ENCODE peak calls at places on chromosomes 16 and 17, in ten cellular contexts. One of them, this sample, is unnamed.
A peak's percentile ranks its signal among the peaks of the same experiment; 100 is the strongest.

GRCh38 chr17:55122114-55122513 is 142.6 kb upstream of the HLF start:
- DNase-seq in H1: no peak
- DNase-seq in GM23338: no peak
- DNase-seq in prostate gland: no peak
- DNase-seq in transverse colon: no peak
- DNase-seq in GM12878: no peak
- DNase-seq in stomach: no peak
- DNase-seq in Panc1: no peak
- DNase-seq in breast epithelium: no peak
- DNase-seq in esophagus muscularis mucosa: no peak
- DNase-seq in this sample: no peak

GRCh38 chr17:74150428-74151025 is 53.0 kb upstream of the RPL38 start:
- DNase-seq in H1: peak; percentile 45
- DNase-seq in GM23338: no peak
- DNase-seq in prostate gland: no peak
- DNase-seq in transverse colon: no peak
- DNase-seq in GM12878: no peak
- DNase-seq in stomach: no peak
- DNase-seq in Panc1: no peak
- DNase-seq in breast epithelium: no peak
- DNase-seq in esophagus muscularis mucosa: peak; percentile 82
- DNase-seq in this sample: peak; percentile 53

GRCh38 chr17:81489012-81489968 is 23.3 kb downstream of the ACTG1 start:
- DNase-seq in H1: no peak
- DNase-seq in GM23338: peak; percentile 68
- DNase-seq in prostate gland: no peak
- DNase-seq in transverse colon: no peak
- DNase-seq in GM12878: no peak
- DNase-seq in stomach: no peak
- DNase-seq in Panc1: no peak
- DNase-seq in breast epithelium: no peak
- DNase-seq in esophagus muscularis mucosa: no peak
- DNase-seq in this sample: no peak

GRCh38 chr17:49832840-49833599 is 14.8 kb downstream of the TAC4 start:
- DNase-seq in H1: no peak
- DNase-seq in GM23338: no peak
- DNase-seq in prostate gland: no peak
- DNase-seq in transverse colon: no peak
- DNase-seq in GM12878: no peak
- DNase-seq in stomach: no peak
- DNase-seq in Panc1: no peak
- DNase-seq in breast epithelium: no peak
- DNase-seq in esophagus muscularis mucosa: no peak
- DNase-seq in this sample: no peak

GRCh38 chr17:79797492-79798295 is 817 bp upstream of the CBX8 start:
- DNase-seq in H1: peak; percentile 65
- DNase-seq in GM23338: no peak
- DNase-seq in prostate gland: no peak
- DNase-seq in transverse colon: no peak
- DNase-seq in GM12878: no peak
- DNase-seq in stomach: no peak
- DNase-seq in Panc1: no peak
- DNase-seq in breast epithelium: no peak
- DNase-seq in esophagus muscularis mucosa: no peak
- DNase-seq in this sample: no peak

GRCh38 chr17:27535178-27535928 is 79.1 kb downstream of the KSR1 start:
- DNase-seq in H1: no peak
- DNase-seq in GM23338: no peak
- DNase-seq in prostate gland: no peak
- DNase-seq in transverse colon: peak; percentile 39
- DNase-seq in GM12878: no peak
- DNase-seq in stomach: no peak
- DNase-seq in Panc1: no peak
- DNase-seq in breast epithelium: no peak
- DNase-seq in esophagus muscularis mucosa: no peak
- DNase-seq in this sample: no peak

GRCh38 chr17:9677411-9677810 is 32.1 kb downstream of the USP43 start:
- DNase-seq in H1: no peak
- DNase-seq in GM23338: no peak
- DNase-seq in prostate gland: no peak
- DNase-seq in transverse colon: no peak
- DNase-seq in GM12878: no peak
- DNase-seq in stomach: no peak
- DNase-seq in Panc1: no peak
- DNase-seq in breast epithelium: no peak
- DNase-seq in esophagus muscularis mucosa: no peak
- DNase-seq in this sample: no peak

GRCh38 chr17:39062846-39063680 is 88.4 kb downstream of the PLXDC1 start:
- DNase-seq in H1: no peak
- DNase-seq in GM23338: peak; percentile 17
- DNase-seq in prostate gland: peak; percentile 13
- DNase-seq in transverse colon: no peak
- DNase-seq in GM12878: no peak
- DNase-seq in stomach: no peak
- DNase-seq in Panc1: no peak
- DNase-seq in breast epithelium: no peak
- DNase-seq in esophagus muscularis mucosa: no peak
- DNase-seq in this sample: no peak

GRCh38 chr17:5694507-5694906 is 110.2 kb upstream of the NLRP1 start:
- DNase-seq in H1: peak; percentile 57
- DNase-seq in GM23338: peak; percentile 66
- DNase-seq in prostate gland: no peak
- DNase-seq in transverse colon: no peak
- DNase-seq in GM12878: no peak
- DNase-seq in stomach: no peak
- DNase-seq in Panc1: no peak
- DNase-seq in breast epithelium: no peak
- DNase-seq in esophagus muscularis mucosa: no peak
- DNase-seq in this sample: no peak

GRCh38 chr17:17841620-17842025 is 4.8 kb upstream of the SREBF1 start:
- DNase-seq in H1: no peak
- DNase-seq in GM23338: no peak
- DNase-seq in prostate gland: peak; percentile 55
- DNase-seq in transverse colon: no peak
- DNase-seq in GM12878: no peak
- DNase-seq in stomach: peak; percentile 57
- DNase-seq in Panc1: no peak
- DNase-seq in breast epithelium: no peak
- DNase-seq in esophagus muscularis mucosa: no peak
- DNase-seq in this sample: no peak

GRCh38 chr17:45974916-45975630 is 24.0 kb upstream of the STH start:
- DNase-seq in H1: no peak
- DNase-seq in GM23338: no peak
- DNase-seq in prostate gland: no peak
- DNase-seq in transverse colon: no peak
- DNase-seq in GM12878: no peak
- DNase-seq in stomach: no peak
- DNase-seq in Panc1: no peak
- DNase-seq in breast epithelium: no peak
- DNase-seq in esophagus muscularis mucosa: no peak
- DNase-seq in this sample: no peak

GRCh38 chr16:55944377-55944802 is 69.2 kb upstream of the CES5A start:
- DNase-seq in H1: peak; percentile 89
- DNase-seq in GM23338: peak; percentile 83
- DNase-seq in prostate gland: peak; percentile 25
- DNase-seq in transverse colon: peak; percentile 61
- DNase-seq in GM12878: no peak
- DNase-seq in stomach: peak; percentile 54
- DNase-seq in Panc1: peak; percentile 50
- DNase-seq in breast epithelium: peak; percentile 58
- DNase-seq in esophagus muscularis mucosa: peak; percentile 93
- DNase-seq in this sample: peak; percentile 72
- TF ChIP-seq POLR2AphosphoS5 in H1: no peak
- TF ChIP-seq POLR2AphosphoS5 in GM23338: no peak
- TF ChIP-seq POLR2AphosphoS5 in prostate gland: no peak
- TF ChIP-seq POLR2AphosphoS5 in transverse colon: no peak
- TF ChIP-seq POLR2AphosphoS5 in GM12878: no peak
- TF ChIP-seq POLR2AphosphoS5 in stomach: no peak
- TF ChIP-seq POLR2AphosphoS5 in Panc1: no peak
- TF ChIP-seq POLR2AphosphoS5 in breast epithelium: no peak
- TF ChIP-seq POLR2AphosphoS5 in esophagus muscularis mucosa: peak; percentile 51
- TF ChIP-seq POLR2AphosphoS5 in this sample: no peak

DNA sequence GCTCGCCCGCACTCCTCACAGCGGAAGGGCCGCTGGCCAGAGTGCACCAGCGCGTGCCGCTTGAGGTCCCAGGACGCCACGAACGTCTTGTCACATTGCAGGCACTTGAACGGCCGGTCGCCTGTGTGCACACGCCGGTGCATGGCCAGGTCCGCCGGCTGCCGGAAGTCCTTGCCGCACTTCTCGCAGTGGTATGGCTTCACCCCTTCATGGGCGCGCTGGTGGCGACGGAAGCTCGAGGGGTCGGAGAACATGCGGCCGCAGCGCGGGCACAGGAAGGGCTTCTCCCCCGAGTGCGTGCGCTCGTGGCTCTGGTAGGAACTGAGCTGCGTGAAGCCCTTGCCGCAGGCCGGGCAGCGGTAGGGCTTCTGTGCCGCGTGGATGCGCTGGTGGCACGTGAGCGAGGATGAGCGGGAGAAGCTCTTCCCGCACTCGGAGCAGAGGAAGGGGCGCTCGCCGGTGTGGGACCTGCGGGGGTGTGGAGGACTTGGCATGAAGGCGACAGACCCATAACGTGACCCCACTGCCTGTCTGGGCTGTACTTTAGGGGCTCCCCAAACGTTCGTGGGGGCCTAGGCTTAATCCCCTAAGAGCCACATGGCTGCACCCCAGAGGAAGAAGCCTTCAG is 12.1 kb downstream of the ZNF668 start:
- DNase-seq in H1: no peak
- DNase-seq in GM23338: no peak
- DNase-seq in prostate gland: no peak
- DNase-seq in transverse colon: no peak
- DNase-seq in GM12878: no peak
- DNase-seq in stomach: no peak
- DNase-seq in Panc1: no peak
- DNase-seq in breast epithelium: no peak
- DNase-seq in esophagus muscularis mucosa: no peak
- DNase-seq in this sample: no peak
- H3K4me1 ChIP-seq in H1: no peaks in the 10 kb centered on the region
- H3K4me1 ChIP-seq in GM23338: no peaks in the 10 kb centered on the region
- H3K4me1 ChIP-seq in prostate gland: no peaks in the 10 kb centered on the region
- H3K4me1 ChIP-seq in transverse colon: no peaks in the 10 kb centered on the region
- H3K4me1 ChIP-seq in GM12878: no peaks in the 10 kb centered on the region
- H3K4me1 ChIP-seq in stomach: peaks cover 17% of the 10 kb centered on the region
- H3K4me1 ChIP-seq in Panc1: no peaks in the 10 kb centered on the region
- H3K4me1 ChIP-seq in breast epithelium: no peaks in the 10 kb centered on the region
- H3K4me1 ChIP-seq in esophagus muscularis mucosa: peaks cover 13% of the 10 kb centered on the region
- H3K4me1 ChIP-seq in this sample: peaks cover 16% of the 10 kb centered on the region

GRCh38 chr17:42895185-42895555 is 5.4 kb upstream of the G6PC1 start:
- DNase-seq in H1: no peak
- DNase-seq in GM23338: no peak
- DNase-seq in prostate gland: peak; percentile 15
- DNase-seq in transverse colon: peak; percentile 52
- DNase-seq in GM12878: no peak
- DNase-seq in stomach: peak; percentile 72
- DNase-seq in Panc1: peak; percentile 10
- DNase-seq in breast epithelium: no peak
- DNase-seq in esophagus muscularis mucosa: peak; percentile 93
- DNase-seq in this sample: peak; percentile 69
- TF ChIP-seq POLR2AphosphoS5 in H1: no peak
- TF ChIP-seq POLR2AphosphoS5 in GM23338: no peak
- TF ChIP-seq POLR2AphosphoS5 in prostate gland: peak; percentile 56
- TF ChIP-seq POLR2AphosphoS5 in transverse colon: no peak
- TF ChIP-seq POLR2AphosphoS5 in GM12878: no peak
- TF ChIP-seq POLR2AphosphoS5 in stomach: peak; percentile 35
- TF ChIP-seq POLR2AphosphoS5 in Panc1: no peak
- TF ChIP-seq POLR2AphosphoS5 in breast epithelium: no peak
- TF ChIP-seq POLR2AphosphoS5 in esophagus muscularis mucosa: peak; percentile 72
- TF ChIP-seq POLR2AphosphoS5 in this sample: no peak

GRCh38 chr17:35788504-35788998 is 6.9 kb downstream of the MMP28 start:
- DNase-seq in H1: no peak
- DNase-seq in GM23338: no peak
- DNase-seq in prostate gland: no peak
- DNase-seq in transverse colon: no peak
- DNase-seq in GM12878: no peak
- DNase-seq in stomach: no peak
- DNase-seq in Panc1: no peak
- DNase-seq in breast epithelium: no peak
- DNase-seq in esophagus muscularis mucosa: no peak
- DNase-seq in this sample: peak; percentile 43

GRCh38 chr17:35793257-35793656 is 2.2 kb downstream of the MMP28 start:
- DNase-seq in H1: no peak
- DNase-seq in GM23338: no peak
- DNase-seq in prostate gland: no peak
- DNase-seq in transverse colon: no peak
- DNase-seq in GM12878: no peak
- DNase-seq in stomach: no peak
- DNase-seq in Panc1: no peak
- DNase-seq in breast epithelium: no peak
- DNase-seq in esophagus muscularis mucosa: no peak
- DNase-seq in this sample: no peak

GRCh38 chr17:35789044-35789443 is 6.4 kb downstream of the MMP28 start:
- DNase-seq in H1: no peak
- DNase-seq in GM23338: no peak
- DNase-seq in prostate gland: no peak
- DNase-seq in transverse colon: no peak
- DNase-seq in GM12878: no peak
- DNase-seq in stomach: no peak
- DNase-seq in Panc1: no peak
- DNase-seq in breast epithelium: no peak
- DNase-seq in esophagus muscularis mucosa: no peak
- DNase-seq in this sample: peak; percentile 26

GRCh38 chr17:35791681-35792350 is 3.6 kb downstream of the MMP28 start:
- DNase-seq in H1: no peak
- DNase-seq in GM23338: no peak
- DNase-seq in prostate gland: no peak
- DNase-seq in transverse colon: no peak
- DNase-seq in GM12878: no peak
- DNase-seq in stomach: no peak
- DNase-seq in Panc1: no peak
- DNase-seq in breast epithelium: no peak
- DNase-seq in esophagus muscularis mucosa: no peak
- DNase-seq in this sample: no peak

DNA sequence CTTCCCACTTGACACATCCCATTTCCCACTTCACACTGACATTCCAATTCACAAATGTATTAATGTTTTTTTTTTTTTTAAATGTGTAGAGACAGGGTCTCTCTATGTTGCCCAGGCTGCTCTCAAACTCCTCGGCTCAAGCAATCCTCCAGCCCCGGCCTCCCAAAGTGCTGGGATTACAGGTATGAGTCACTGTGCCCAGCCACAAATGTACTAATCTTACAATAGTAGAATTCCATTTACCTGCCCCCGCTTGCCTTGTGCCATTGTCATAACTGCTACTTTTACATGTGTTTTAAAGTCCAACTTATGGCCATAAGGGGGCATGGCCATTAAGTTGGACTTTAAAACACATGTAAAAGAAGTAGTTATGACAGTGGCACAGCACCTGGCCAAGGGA is 4.6 kb downstream of the MMP28 start:
- DNase-seq in H1: no peak
- DNase-seq in GM23338: no peak
- DNase-seq in prostate gland: no peak
- DNase-seq in transverse colon: no peak
- DNase-seq in GM12878: no peak
- DNase-seq in stomach: no peak
- DNase-seq in Panc1: no peak
- DNase-seq in breast epithelium: no peak
- DNase-seq in esophagus muscularis mucosa: no peak
- DNase-seq in this sample: no peak
- H3K4me1 ChIP-seq in H1: peaks cover 5% of the 10 kb centered on the region
- H3K4me1 ChIP-seq in GM23338: peaks cover 5% of the 10 kb centered on the region
- H3K4me1 ChIP-seq in prostate gland: no peaks in the 10 kb centered on the region
- H3K4me1 ChIP-seq in transverse colon: peaks cover 68% of the 10 kb centered on the region
- H3K4me1 ChIP-seq in GM12878: peaks cover 3% of the 10 kb centered on the region
- H3K4me1 ChIP-seq in stomach: peaks cover 33% of the 10 kb centered on the region
- H3K4me1 ChIP-seq in Panc1: peaks cover 29% of the 10 kb centered on the region
- H3K4me1 ChIP-seq in breast epithelium: no peaks in the 10 kb centered on the region
- H3K4me1 ChIP-seq in esophagus muscularis mucosa: peaks cover 30% of the 10 kb centered on the region
- H3K4me1 ChIP-seq in this sample: peaks cover 66% of the 10 kb centered on the region

This sample was measured in suprapubic skin.